ENCODE peak calls at places on chromosomes 3 and 15, in ten cellular contexts. One of them, this sample, is unnamed.

GRCh38 chr15:79218588-79219200 is 63.8 kb upstream of the ANKRD34C start:
- DNase-seq in D341Med: no peak
- DNase-seq in Calu3: no peak
- DNase-seq in sciatic nerve: no peak
- DNase-seq in glutamatergic neuron: no peak
- DNase-seq in stimulated activated CD4-positive, alpha-beta T cell treated with anti-CD3 and anti-CD28 coated beads, Interleukin-4, amount 100 ng/mL, for 4 hours: no peak
- DNase-seq in heart right ventricle: no peak
- DNase-seq in NCI-H2107: no peak
- DNase-seq in HFFc6: peak
- DNase-seq in fibroblast of the conjunctiva: no peak
- DNase-seq in this sample: peak

GRCh38 chr3:24521306-24522154 is 26.9 kb upstream of the THRB start:
- DNase-seq in stimulated activated CD4-positive, alpha-beta T cell treated with anti-CD3 and anti-CD28 coated beads, Interleukin-4, amount 100 ng/mL, for 4 hours: no peak
- DNase-seq in Calu3: peak
- DNase-seq in fibroblast of the conjunctiva: no peak
- DNase-seq in heart right ventricle: peak
- DNase-seq in sciatic nerve: peak
- DNase-seq in NCI-H2107: no peak
- DNase-seq in glutamatergic neuron: peak
- DNase-seq in D341Med: peak
- DNase-seq in HFFc6: no peak
- DNase-seq in this sample: no peak

GRCh38 chr3:69865920-69866679 is 126.8 kb downstream of the MITF start:
- DNase-seq in glutamatergic neuron: no peak
- DNase-seq in heart right ventricle: peak
- DNase-seq in sciatic nerve: no peak
- DNase-seq in Calu3: peak
- DNase-seq in D341Med: no peak
- DNase-seq in NCI-H2107: no peak
- DNase-seq in fibroblast of the conjunctiva: no peak
- DNase-seq in stimulated activated CD4-positive, alpha-beta T cell treated with anti-CD3 and anti-CD28 coated beads, Interleukin-4, amount 100 ng/mL, for 4 hours: no peak
- DNase-seq in HFFc6: no peak
- DNase-seq in this sample: peak

GRCh38 chr3:86104154-86104553 is 886.8 kb downstream of the VGLL3 start:
- DNase-seq in glutamatergic neuron: no peak
- DNase-seq in stimulated activated CD4-positive, alpha-beta T cell treated with anti-CD3 and anti-CD28 coated beads, Interleukin-4, amount 100 ng/mL, for 4 hours: no peak
- DNase-seq in NCI-H2107: no peak
- DNase-seq in Calu3: no peak
- DNase-seq in HFFc6: no peak
- DNase-seq in heart right ventricle: no peak
- DNase-seq in sciatic nerve: no peak
- DNase-seq in fibroblast of the conjunctiva: no peak
- DNase-seq in D341Med: no peak
- DNase-seq in this sample: no peak

GRCh38 chr3:13676618-13677017 is 127.7 kb downstream of the FBLN2 start:
- DNase-seq in NCI-H2107: no peak
- DNase-seq in fibroblast of the conjunctiva: no peak
- DNase-seq in stimulated activated CD4-positive, alpha-beta T cell treated with anti-CD3 and anti-CD28 coated beads, Interleukin-4, amount 100 ng/mL, for 4 hours: no peak
- DNase-seq in glutamatergic neuron: no peak
- DNase-seq in Calu3: no peak
- DNase-seq in HFFc6: no peak
- DNase-seq in heart right ventricle: no peak
- DNase-seq in sciatic nerve: no peak
- DNase-seq in D341Med: no peak
- DNase-seq in this sample: no peak

GRCh38 chr3:71512000-71512399 is 71.5 kb downstream of the FOXP1 start:
- DNase-seq in fibroblast of the conjunctiva: no peak
- DNase-seq in D341Med: no peak
- DNase-seq in NCI-H2107: no peak
- DNase-seq in heart right ventricle: no peak
- DNase-seq in Calu3: no peak
- DNase-seq in HFFc6: no peak
- DNase-seq in stimulated activated CD4-positive, alpha-beta T cell treated with anti-CD3 and anti-CD28 coated beads, Interleukin-4, amount 100 ng/mL, for 4 hours: peak
- DNase-seq in glutamatergic neuron: no peak
- DNase-seq in sciatic nerve: no peak
- DNase-seq in this sample: no peak

GRCh38 chr15:95620934-95621579 is 709.4 kb upstream of the NR2F2 start:
- DNase-seq in Calu3: no peak
- DNase-seq in glutamatergic neuron: no peak
- DNase-seq in HFFc6: no peak
- DNase-seq in NCI-H2107: no peak
- DNase-seq in stimulated activated CD4-positive, alpha-beta T cell treated with anti-CD3 and anti-CD28 coated beads, Interleukin-4, amount 100 ng/mL, for 4 hours: no peak
- DNase-seq in heart right ventricle: no peak
- DNase-seq in sciatic nerve: no peak
- DNase-seq in D341Med: no peak
- DNase-seq in fibroblast of the conjunctiva: no peak
- DNase-seq in this sample: no peak

GRCh38 chr15:68612979-68613740 is 34.4 kb downstream of the CORO2B start:
- DNase-seq in heart right ventricle: no peak
- DNase-seq in D341Med: no peak
- DNase-seq in NCI-H2107: no peak
- DNase-seq in glutamatergic neuron: no peak
- DNase-seq in Calu3: no peak
- DNase-seq in HFFc6: no peak
- DNase-seq in fibroblast of the conjunctiva: no peak
- DNase-seq in stimulated activated CD4-positive, alpha-beta T cell treated with anti-CD3 and anti-CD28 coated beads, Interleukin-4, amount 100 ng/mL, for 4 hours: no peak
- DNase-seq in sciatic nerve: no peak
- DNase-seq in this sample: no peak

GRCh38 chr3:51360806-51361205 is 24.3 kb upstream of the MANF start:
- DNase-seq in HFFc6: no peak
- DNase-seq in glutamatergic neuron: no peak
- DNase-seq in Calu3: no peak
- DNase-seq in sciatic nerve: no peak
- DNase-seq in stimulated activated CD4-positive, alpha-beta T cell treated with anti-CD3 and anti-CD28 coated beads, Interleukin-4, amount 100 ng/mL, for 4 hours: no peak
- DNase-seq in NCI-H2107: no peak
- DNase-seq in D341Med: no peak
- DNase-seq in fibroblast of the conjunctiva: no peak
- DNase-seq in heart right ventricle: no peak
- DNase-seq in this sample: no peak

GRCh38 chr3:143306419-143306818 is 186.8 kb downstream of the CHST2 start:
- DNase-seq in D341Med: no peak
- DNase-seq in stimulated activated CD4-positive, alpha-beta T cell treated with anti-CD3 and anti-CD28 coated beads, Interleukin-4, amount 100 ng/mL, for 4 hours: no peak
- DNase-seq in Calu3: peak
- DNase-seq in HFFc6: no peak
- DNase-seq in NCI-H2107: no peak
- DNase-seq in glutamatergic neuron: no peak
- DNase-seq in heart right ventricle: no peak
- DNase-seq in sciatic nerve: no peak
- DNase-seq in fibroblast of the conjunctiva: no peak
- DNase-seq in this sample: no peak

GRCh38 chr3:189822726-189823125 is 191.5 kb downstream of the TP63 start:
- DNase-seq in D341Med: no peak
- DNase-seq in fibroblast of the conjunctiva: no peak
- DNase-seq in sciatic nerve: no peak
- DNase-seq in stimulated activated CD4-positive, alpha-beta T cell treated with anti-CD3 and anti-CD28 coated beads, Interleukin-4, amount 100 ng/mL, for 4 hours: no peak
- DNase-seq in Calu3: no peak
- DNase-seq in HFFc6: no peak
- DNase-seq in glutamatergic neuron: no peak
- DNase-seq in heart right ventricle: no peak
- DNase-seq in NCI-H2107: no peak
- DNase-seq in this sample: no peak

GRCh38 chr15:75775296-75776074 is 62.8 kb upstream of the CSPG4 start:
- DNase-seq in fibroblast of the conjunctiva: no peak
- DNase-seq in HFFc6: no peak
- DNase-seq in stimulated activated CD4-positive, alpha-beta T cell treated with anti-CD3 and anti-CD28 coated beads, Interleukin-4, amount 100 ng/mL, for 4 hours: no peak
- DNase-seq in sciatic nerve: peak
- DNase-seq in glutamatergic neuron: no peak
- DNase-seq in NCI-H2107: no peak
- DNase-seq in heart right ventricle: no peak
- DNase-seq in Calu3: peak
- DNase-seq in D341Med: no peak
- DNase-seq in this sample: peak

GRCh38 chr15:63264685-63265302 is 12.6 kb upstream of the APH1B start:
- DNase-seq in D341Med: no peak
- DNase-seq in NCI-H2107: no peak
- DNase-seq in glutamatergic neuron: no peak
- DNase-seq in heart right ventricle: no peak
- DNase-seq in HFFc6: no peak
- DNase-seq in stimulated activated CD4-positive, alpha-beta T cell treated with anti-CD3 and anti-CD28 coated beads, Interleukin-4, amount 100 ng/mL, for 4 hours: no peak
- DNase-seq in Calu3: no peak
- DNase-seq in fibroblast of the conjunctiva: peak
- DNase-seq in sciatic nerve: no peak
- DNase-seq in this sample: no peak

GRCh38 chr3:159964166-159964973 is 24.3 kb upstream of the IL12A start:
- DNase-seq in HFFc6: peak
- DNase-seq in Calu3: no peak
- DNase-seq in NCI-H2107: no peak
- DNase-seq in stimulated activated CD4-positive, alpha-beta T cell treated with anti-CD3 and anti-CD28 coated beads, Interleukin-4, amount 100 ng/mL, for 4 hours: no peak
- DNase-seq in sciatic nerve: no peak
- DNase-seq in glutamatergic neuron: no peak
- DNase-seq in fibroblast of the conjunctiva: peak
- DNase-seq in D341Med: no peak
- DNase-seq in heart right ventricle: no peak
- DNase-seq in this sample: peak

This sample was measured in A172.